ENCODE peak calls at places on chromosomes 4 and X, in six cellular contexts. N, D, M, R, G and V are unnamed samples.

GRCh38 chrX:149286940-149287349 is 218.2 kb downstream of the IDS start:
- DNase-seq in M (no peak), N (peak; percentile 36), G (peak; percentile 40), D (peak; percentile 11), R (peak; percentile 12), V (peak; percentile 28)

GRCh38 chr4:169051936-169052335 is 41.9 kb upstream of the CBR4 start:
- DNase-seq in M (no peak), R (no peak), G (no peak), N (no peak), D (no peak), V (no peak)

GRCh38 chr4:2060578-2061207 is 1.6 kb downstream of the NAT8L start:
- DNase-seq in N (no peak), R (no peak), G (no peak), M (peak; percentile 27), D (no peak), V (peak; percentile 68)

GRCh38 chr4:142708231-142708630 is 137.9 kb downstream of the INPP4B start:
- DNase-seq in N (no peak), G (no peak), D (no peak), R (no peak), M (peak; percentile 7), V (peak; percentile 12)

GRCh38 chr4:110480031-110480549 is 4.1 kb downstream of the ENPEP start:
- DNase-seq in M (no peak), R (no peak), D (no peak), G (no peak), N (no peak), V (no peak)

GRCh38 chr4:117134386-117134785 is 49.0 kb upstream of the TRAM1L1 start:
- DNase-seq in M (no peak), N (no peak), R (peak; percentile 67), D (peak; percentile 20), G (peak; percentile 0), V (peak; percentile 17)

GRCh38 chr4:40514409-40515025 is 115.1 kb downstream of the RBM47 start:
- DNase-seq in D (peak; percentile 51), R (no peak), N (peak; percentile 41), M (no peak), G (no peak), V (no peak)

GRCh38 chr4:16785800-16786527 is 112.5 kb downstream of the LDB2 start:
- DNase-seq in R (no peak), G (no peak), N (no peak), D (no peak), M (no peak), V (no peak)

GRCh38 chrX:101550362-101550761 is at the start of gene ARMCX1:
- DNase-seq in G (no peak), N (no peak), M (peak; percentile 23), D (no peak), R (no peak), V (peak; percentile 27)

GRCh38 chrX:46327229-46328081 is 217.8 kb downstream of the ZNF674 start:
- DNase-seq in D (peak; percentile 92), N (no peak), M (peak; percentile 81), R (peak; percentile 76), G (no peak), V (peak; percentile 68)

GRCh38 chrX:3175659-3176438 is 134.6 kb downstream of the ARSF start:
- DNase-seq in M (no peak), G (no peak), D (no peak), N (no peak), R (no peak), V (no peak)

GRCh38 chrX:123425471-123425870 is 241.4 kb downstream of the GRIA3 start:
- DNase-seq in M (no peak), D (no peak), G (no peak), R (no peak), N (no peak), V (no peak)

GRCh38 chr4:71559957-71560541 is 221.2 kb downstream of the SLC4A4 start:
- DNase-seq in M (no peak), G (no peak), R (no peak), D (no peak), N (no peak), V (no peak)

GRCh38 chr4:122285285-122285684 is 93.5 kb upstream of the ADAD1 start:
- DNase-seq in G (no peak), R (no peak), N (peak; percentile 21), D (no peak), M (no peak), V (no peak)

GRCh38 chr4:97013309-97014106 is 1129.8 kb downstream of the STPG2 start:
- DNase-seq in G (no peak), R (no peak), N (no peak), M (no peak), D (no peak), V (no peak)

GRCh38 chrX:20280938-20281337 is 14.2 kb upstream of the RPS6KA3 start:
- DNase-seq in M (no peak), D (no peak), R (no peak), N (no peak), G (no peak), V (no peak)

GRCh38 chrX:130575831-130576404 is 174.1 kb downstream of the RBMX2 start:
- DNase-seq in N (peak; percentile 29), R (peak; percentile 6), M (peak; percentile 5), D (peak; percentile 14), G (no peak), V (peak; percentile 36)

GRCh38 chr4:76199664-76200211 is 13.9 kb downstream of the SCARB2 start:
- DNase-seq in D (no peak), R (no peak), G (peak; percentile 81), M (no peak), N (no peak), V (peak; percentile 40)

GRCh38 chrX:10516781-10517322 is 103.5 kb downstream of the MID1 start:
- DNase-seq in G (no peak), R (no peak), M (no peak), D (no peak), N (no peak), V (no peak)
- TF ChIP-seq ATF3 in G (no peak), R (no peak), M (no peak), D (no peak), N (no peak), V (no peak)

GRCh38 chrX:4690516-4690915 is 977.1 kb upstream of the PRKX start:
- DNase-seq in M (no peak), D (no peak), N (no peak), G (no peak), R (no peak), V (no peak)
- TF ChIP-seq ATF3 in M (no peak), D (no peak), N (no peak), G (no peak), R (no peak), V (no peak)

GRCh38 chr4:20272411-20272872 is 20.7 kb downstream of the SLIT2 start:
- DNase-seq in R (no peak), D (no peak), N (no peak), G (no peak), M (no peak), V (no peak)
- TF ChIP-seq ATF3 in R (no peak), D (no peak), N (no peak), G (no peak), M (no peak), V (no peak)

GRCh38 chr4:137474711-137475301 is 57.5 kb downstream of the PCDH18 start:
- DNase-seq in N (no peak), M (no peak), D (no peak), G (no peak), R (no peak), V (no peak)
- TF ChIP-seq ATF3 in N (no peak), M (no peak), D (no peak), G (no peak), R (no peak), V (no peak)

GRCh38 chr4:107077192-107077591 is 41.1 kb upstream of the DKK2 start:
- DNase-seq in N (no peak), D (no peak), R (no peak), G (no peak), M (no peak), V (no peak)
- TF ChIP-seq ATF3 in N (no peak), D (no peak), R (no peak), G (no peak), M (no peak), V (no peak)

GRCh38 chr4:180675368-180675675 is 1567.9 kb upstream of the TENM3 start:
- DNase-seq in R (no peak), M (no peak), N (no peak), G (no peak), D (no peak), V (no peak)
- TF ChIP-seq ATF3 in R (no peak), M (no peak), N (no peak), G (no peak), D (no peak), V (no peak)